ENCODE peak calls at places on chromosomes 3 and 15, in five cellular contexts. A, Q, G, K and O are unnamed samples.

GRCh38 chr15:31312220-31312619 is 14.4 kb upstream of the KLF13 start:
- DNase-seq in A (no peak), Q (no peak), G (peak; percentile 13), K (no peak), O (no peak)

GRCh38 chr3:113531826-113532697 is at the start of gene SIDT1:
- DNase-seq in A (no peak), Q (peak; percentile 34), G (peak; percentile 78), K (no peak), O (peak; percentile 46)

GRCh38 chr3:162150790-162151189 is 654.2 kb downstream of the OTOL1 start:
- DNase-seq in A (no peak), Q (no peak), G (no peak), K (no peak), O (no peak)

GRCh38 chr15:73927476-73928240 is 1.4 kb downstream of the LOXL1 start:
- DNase-seq in A (no peak), Q (no peak), G (peak; percentile 68), K (peak; percentile 83), O (peak; percentile 75)

GRCh38 chr3:54427951-54428871 is 305.9 kb downstream of the CACNA2D3 start:
- DNase-seq in A (peak; percentile 80), Q (peak; percentile 65), G (peak; percentile 60), K (peak; percentile 46), O (no peak)

GRCh38 chr3:17032407-17033034 is 147.8 kb downstream of the PLCL2 start:
- DNase-seq in A (peak; percentile 20), Q (peak; percentile 39), G (peak; percentile 23), K (no peak), O (no peak)

GRCh38 chr3:48855681-48856447 is 8.2 kb upstream of the PRKAR2A start:
- DNase-seq in A (no peak), Q (no peak), G (peak; percentile 41), K (no peak), O (no peak)

GRCh38 chr3:139937674-139938279 is 2.8 kb downstream of the CLSTN2 start:
- DNase-seq in A (no peak), Q (peak; percentile 39), G (peak; percentile 32), K (no peak), O (no peak)

GRCh38 chr3:13378155-13378554 is 42.0 kb downstream of the NUP210 start:
- DNase-seq in A (peak; percentile 6), Q (peak; percentile 42), G (no peak), K (no peak), O (no peak)

GRCh38 chr15:29466292-29466691 is 196.7 kb upstream of the NSMCE3 start:
- DNase-seq in A (no peak), Q (no peak), G (no peak), K (no peak), O (no peak)

GRCh38 chr15:76840830-76841460 is 64.2 kb downstream of the SCAPER start:
- DNase-seq in A (peak; percentile 17), Q (peak; percentile 48), G (no peak), K (no peak), O (no peak)

GRCh38 chr3:150292891-150293290 is 115.2 kb upstream of the TSC22D2 start:
- DNase-seq in A (peak; percentile 92), Q (peak; percentile 63), G (no peak), K (no peak), O (no peak)

GRCh38 chr3:153144779-153145178 is 17.2 kb upstream of the RAP2B start:
- DNase-seq in A (peak; percentile 53), Q (peak; percentile 48), G (no peak), K (no peak), O (no peak)

GRCh38 chr3:50246517-50246954 is 10.5 kb downstream of the GNAI2 start:
- DNase-seq in A (peak; percentile 96), Q (peak; percentile 92), G (peak; percentile 53), K (peak; percentile 71), O (peak; percentile 69)

GRCh38 chr15:90873998-90874605 is 5.7 kb downstream of the FURIN start:
- DNase-seq in A (no peak), Q (peak; percentile 33), G (peak; percentile 56), K (no peak), O (no peak)

GRCh38 chr3:8110966-8111798 is 390.4 kb upstream of the LMCD1 start:
- DNase-seq in A (peak; percentile 62), Q (peak; percentile 74), G (peak; percentile 61), K (peak; percentile 44), O (no peak)

GRCh38 chr3:126434264-126434590 is 39.5 kb downstream of the CFAP100 start:
- DNase-seq in A (no peak), Q (no peak), G (peak; percentile 11), K (no peak), O (no peak)

GRCh38 chr15:67543348-67543718 is 830 bp downstream of the MAP2K5 start:
- DNase-seq in A (no peak), Q (peak; percentile 23), G (peak; percentile 38), K (no peak), O (no peak)

GRCh38 chr3:11238880-11239279 is 33.3 kb upstream of the ATG7 start:
- DNase-seq in A (peak; percentile 99), Q (peak; percentile 87), G (no peak), K (no peak), O (no peak)

GRCh38 chr3:58288011-58288728 is 17.9 kb upstream of the RPP14 start:
- DNase-seq in A (no peak), Q (no peak), G (no peak), K (no peak), O (no peak)

GRCh38 chr3:183590442-183590841 is 34.9 kb upstream of the KLHL6 start:
- DNase-seq in A (no peak), Q (no peak), G (no peak), K (no peak), O (no peak)

GRCh38 chr3:15011174-15011573 is 53.9 kb downstream of the MRPS25 start:
- DNase-seq in A (peak; percentile 14), Q (peak; percentile 22), G (no peak), K (no peak), O (no peak)

GRCh38 chr3:62433396-62433795 is 60.0 kb upstream of the FEZF2 start:
- DNase-seq in A (no peak), Q (no peak), G (no peak), K (no peak), O (no peak)

GRCh38 chr3:37946531-37946889 is 44.1 kb upstream of the VILL start:
- DNase-seq in A (no peak), Q (no peak), G (no peak), K (no peak), O (no peak)

GRCh38 chr15:56192659-56193442 is 50.8 kb downstream of the RFX7 start:
- DNase-seq in A (no peak), Q (no peak), G (no peak), K (no peak), O (no peak)

GRCh38 chr15:30918366-30918765 is 14.7 kb downstream of the FAN1 start:
- DNase-seq in A (no peak), Q (no peak), G (no peak), K (no peak), O (no peak)

GRCh38 chr3:87997298-87997697 is 61.5 kb downstream of the CGGBP1 start:
- DNase-seq in A (no peak), Q (peak; percentile 6), G (no peak), K (no peak), O (no peak)

GRCh38 chr15:56919708-56920637 is 1.5 kb downstream of the TCF12 start:
- DNase-seq in A (peak; percentile 73), Q (peak; percentile 61), G (peak; percentile 48), K (no peak), O (no peak)

GRCh38 chr15:26460165-26460564 is 312.7 kb downstream of the GABRB3 start:
- DNase-seq in A (no peak), Q (no peak), G (no peak), K (no peak), O (no peak)
- H3K9me3 ChIP-seq in A (peaks cover 8% of the 10 kb centered on the region), Q (peaks cover 41% of the 10 kb centered on the region), G (peaks cover 5% of the 10 kb centered on the region), K (no peaks in the 10 kb centered on the region), O (no peaks in the 10 kb centered on the region)

GRCh38 chr3:194166682-194167479 is 30.9 kb downstream of the HES1 start:
- DNase-seq in A (peak; percentile 37), Q (peak; percentile 73), G (no peak), K (peak; percentile 78), O (no peak)

GRCh38 chr3:194168994-194169393 is 33.0 kb downstream of the HES1 start:
- DNase-seq in A (no peak), Q (no peak), G (no peak), K (no peak), O (no peak)

GRCh38 chr3:194165619-194166018 is 29.7 kb downstream of the HES1 start:
- DNase-seq in A (no peak), Q (no peak), G (no peak), K (no peak), O (no peak)

GRCh38 chr3:194167873-194168272 is 31.9 kb downstream of the HES1 start:
- DNase-seq in A (no peak), Q (no peak), G (no peak), K (no peak), O (no peak)

GRCh38 chr3:194167480-194167862 is 31.5 kb downstream of the HES1 start:
- DNase-seq in A (no peak), Q (no peak), G (no peak), K (no peak), O (no peak)
- H3K9me3 ChIP-seq in A (peaks cover 3% of the 10 kb centered on the region), Q (no peaks in the 10 kb centered on the region), G (no peaks in the 10 kb centered on the region), K (no peaks in the 10 kb centered on the region), O (no peaks in the 10 kb centered on the region)

DNA sequence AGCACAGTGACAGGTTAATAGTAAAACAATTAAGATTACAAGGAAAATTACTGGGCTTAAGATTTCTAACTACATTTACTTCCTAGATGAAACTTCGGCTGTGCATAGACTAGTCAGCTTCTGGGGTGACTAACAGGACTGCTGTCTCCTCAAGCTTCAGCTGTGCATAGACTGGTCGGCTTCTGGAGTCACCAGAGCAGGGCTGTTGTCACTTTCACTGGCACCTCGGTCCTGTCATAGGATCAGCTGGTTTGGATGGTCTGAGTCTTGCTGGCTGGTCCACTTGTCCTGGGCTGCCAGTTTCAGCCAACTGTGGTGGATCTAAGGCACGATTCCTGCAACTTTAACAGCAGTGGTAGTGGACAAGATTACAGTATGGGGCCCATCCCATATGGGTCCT is 23.8 kb upstream of the ACAD9 start:
- DNase-seq in A (no peak), Q (no peak), G (no peak), K (no peak), O (no peak)
- H3K9me3 ChIP-seq in A (peaks cover 22% of the 10 kb centered on the region), Q (peaks cover 29% of the 10 kb centered on the region), G (no peaks in the 10 kb centered on the region), K (peaks cover 2% of the 10 kb centered on the region), O (peaks cover 3% of the 10 kb centered on the region)

GRCh38 chr15:27868828-27869404 is 230.2 kb downstream of the OCA2 start:
- DNase-seq in A (no peak), Q (no peak), G (no peak), K (no peak), O (no peak)

GRCh38 chr15:27872355-27872754 is 226.8 kb downstream of the OCA2 start:
- DNase-seq in A (no peak), Q (no peak), G (no peak), K (no peak), O (no peak)

GRCh38 chr15:27871078-27871695 is 227.9 kb downstream of the OCA2 start:
- DNase-seq in A (no peak), Q (no peak), G (no peak), K (no peak), O (no peak)

GRCh38 chr15:27867861-27868260 is 231.3 kb downstream of the OCA2 start:
- DNase-seq in A (no peak), Q (no peak), G (no peak), K (no peak), O (no peak)

DNA sequence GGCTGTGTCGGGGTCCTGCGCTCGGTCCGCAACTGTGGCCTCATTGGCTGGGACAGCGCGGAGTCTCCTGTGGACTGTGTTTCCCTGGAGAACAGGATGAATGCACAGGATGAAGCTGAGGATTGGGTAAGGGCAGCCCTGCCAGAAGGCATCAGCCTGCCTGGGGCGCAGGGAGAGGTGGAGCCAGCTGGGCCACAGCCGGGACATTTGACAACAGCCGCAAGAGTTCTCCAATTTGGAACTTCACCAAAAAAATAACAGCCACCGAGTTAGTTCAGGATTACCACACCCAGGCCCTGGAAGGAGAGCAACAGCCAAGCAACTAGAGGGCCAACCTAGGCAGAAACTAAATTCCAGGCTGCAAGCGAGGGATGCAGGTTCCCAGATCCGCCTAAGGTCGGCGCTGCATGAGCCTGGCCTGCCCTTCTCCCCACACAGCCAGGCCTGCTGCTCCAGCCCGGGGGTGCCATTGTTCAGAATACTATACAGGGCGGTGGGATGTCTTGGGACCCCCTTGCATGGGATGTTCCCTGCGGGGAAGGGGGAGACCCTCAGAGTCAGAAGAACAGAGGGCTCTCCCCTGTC is 229.3 kb downstream of the OCA2 start:
- DNase-seq in A (no peak), Q (no peak), G (no peak), K (no peak), O (no peak)
- H3K9me3 ChIP-seq in A (no peaks in the 10 kb centered on the region), Q (no peaks in the 10 kb centered on the region), G (no peaks in the 10 kb centered on the region), K (no peaks in the 10 kb centered on the region), O (no peaks in the 10 kb centered on the region)